ENCODE peak calls at places on chromosomes 11 and 22, in seven cellular contexts. Z is upper lobe of left lung, P is left ventricle myocardium superior, B is A549, M is MV-4-11, E is brain pericyte, W is smooth muscle cell of the brain vasculature. J is an unnamed sample.
A peak's percentile ranks its signal among the peaks of the same experiment; 100 is the strongest.

GRCh38 chr11:100739636-100740035 is 52.5 kb downstream of the ARHGAP42 start:
- DNase-seq in Z (peak; percentile 53), P (no peak), B (no peak), M (no peak), E (peak; percentile 51), W (peak; percentile 86), J (no peak)

GRCh38 chr11:94895451-94895850 is 77.9 kb downstream of the CWC15 start:
- DNase-seq in Z (no peak), P (no peak), B (no peak), M (no peak), E (no peak), W (no peak), J (no peak)

GRCh38 chr22:47155131-47155885 is 392.9 kb downstream of the TBC1D22A start:
- DNase-seq in Z (no peak), P (no peak), B (no peak), M (no peak), E (no peak), W (no peak), J (peak; percentile 59)

GRCh38 chr22:25419247-25420113 is 145.0 kb upstream of the GRK3 start:
- DNase-seq in Z (peak; percentile 84), P (no peak), B (no peak), M (peak; percentile 93), E (no peak), W (no peak), J (no peak)

GRCh38 chr11:109511598-109511997 is 89.6 kb downstream of the C11orf87 start:
- DNase-seq in Z (no peak), P (no peak), B (no peak), M (no peak), E (no peak), W (no peak), J (no peak)

GRCh38 chr11:15967966-15968365 is 388.4 kb downstream of the SOX6 start:
- DNase-seq in Z (no peak), P (no peak), B (no peak), M (peak; percentile 36), E (no peak), W (no peak), J (no peak)

GRCh38 chr22:40345801-40346177 is 511 bp upstream of the ADSL start:
- DNase-seq in Z (peak; percentile 34), P (peak; percentile 49), B (no peak), M (peak; percentile 37), E (no peak), W (no peak), J (peak; percentile 77)

GRCh38 chr11:119680899-119681370 is 48.1 kb downstream of the NECTIN1 start:
- DNase-seq in Z (peak; percentile 33), P (peak; percentile 76), B (no peak), M (peak; percentile 28), E (no peak), W (no peak), J (peak; percentile 89)

GRCh38 chr11:131581006-131581405 is 210.6 kb downstream of the NTM start:
- DNase-seq in Z (no peak), P (no peak), B (no peak), M (no peak), E (no peak), W (no peak), J (no peak)

GRCh38 chr11:37107415-37107814 is 509.4 kb upstream of the RAG2 start:
- DNase-seq in Z (no peak), P (no peak), B (no peak), M (no peak), E (no peak), W (no peak), J (no peak)

GRCh38 chr11:87712802-87713202 is 462.4 kb downstream of the RAB38 start:
- DNase-seq in Z (no peak), P (no peak), B (no peak), M (no peak), E (no peak), W (no peak), J (no peak)

GRCh38 chr11:826836-827145 is 928 bp upstream of the CRACR2B start:
- DNase-seq in Z (no peak), P (no peak), B (no peak), M (no peak), E (no peak), W (no peak), J (no peak)

GRCh38 chr11:3186166-3186953 is 21.2 kb upstream of the OSBPL5 start:
- DNase-seq in Z (no peak), P (peak; percentile 5), B (no peak), M (no peak), E (no peak), W (no peak), J (no peak)

GRCh38 chr22:20186183-20186870 is 35.5 kb upstream of the CCDC188 start:
- DNase-seq in Z (no peak), P (no peak), B (no peak), M (no peak), E (no peak), W (no peak), J (no peak)

GRCh38 chr11:1934326-1935155 is 12.6 kb upstream of the MRPL23 start:
- DNase-seq in Z (no peak), P (peak; percentile 20), B (no peak), M (no peak), E (no peak), W (no peak), J (no peak)

GRCh38 chr22:33114570-33114969 is 56.4 kb upstream of the SYN3 start:
- DNase-seq in Z (no peak), P (no peak), B (no peak), M (no peak), E (no peak), W (no peak), J (no peak)

GRCh38 chr11:4154503-4154902 is 59.9 kb downstream of the RRM1 start:
- DNase-seq in Z (no peak), P (no peak), B (no peak), M (no peak), E (no peak), W (no peak), J (no peak)

GRCh38 chr11:20031155-20032001 is 128.9 kb downstream of the DBX1 start:
- DNase-seq in Z (no peak), P (no peak), B (no peak), M (no peak), E (peak; percentile 53), W (peak; percentile 54), J (no peak)

GRCh38 chr22:33861216-33861875 is 58.9 kb downstream of the LARGE1 start:
- DNase-seq in Z (peak; percentile 54), P (no peak), B (no peak), M (no peak), E (no peak), W (no peak), J (no peak)

GRCh38 chr11:62025429-62026105 is 58.1 kb upstream of the FTH1 start:
- DNase-seq in Z (peak; percentile 88), P (peak; percentile 55), B (peak; percentile 86), M (peak; percentile 100), E (peak; percentile 21), W (peak; percentile 68), J (peak; percentile 76)

GRCh38 chr11:66259976-66260375 is 8.5 kb upstream of the RAB1B start:
- DNase-seq in Z (no peak), P (no peak), B (no peak), M (no peak), E (no peak), W (no peak), J (no peak)

GRCh38 chr11:132278801-132279574 is 908.6 kb downstream of the NTM start:
- DNase-seq in Z (no peak), P (no peak), B (no peak), M (no peak), E (no peak), W (no peak), J (no peak)

GRCh38 chr22:20571078-20571503 is 63.7 kb downstream of the MED15 start:
- DNase-seq in Z (no peak), P (no peak), B (no peak), M (no peak), E (no peak), W (no peak), J (no peak)

GRCh38 chr11:123645576-123645975 is 8.8 kb downstream of the SCN3B start:
- DNase-seq in Z (no peak), P (no peak), B (no peak), M (no peak), E (no peak), W (no peak), J (no peak)

GRCh38 chr22:37025500-37026070 is 6.0 kb downstream of the MPST start:
- DNase-seq in Z (peak; percentile 37), P (no peak), B (no peak), M (peak; percentile 14), E (no peak), W (no peak), J (no peak)

GRCh38 chr22:21943571-21944448 is 8.8 kb downstream of the PPM1F start:
- DNase-seq in Z (no peak), P (no peak), B (no peak), M (peak; percentile 0), E (no peak), W (no peak), J (no peak)

GRCh38 chr11:96215094-96215782 is 127.8 kb downstream of the MAML2 start:
- DNase-seq in Z (peak; percentile 38), P (no peak), B (no peak), M (peak; percentile 25), E (no peak), W (no peak), J (no peak)

GRCh38 chr22:45587638-45588481 is 83.8 kb upstream of the ATXN10 start:
- DNase-seq in Z (no peak), P (no peak), B (no peak), M (no peak), E (no peak), W (no peak), J (peak; percentile 5)

GRCh38 chr11:92295175-92296137 is 70.8 kb downstream of the FAT3 start:
- DNase-seq in Z (no peak), P (no peak), B (peak; percentile 24), M (no peak), E (no peak), W (no peak), J (no peak)

GRCh38 chr11:35997908-35998307 is 54.0 kb downstream of the LDLRAD3 start:
- DNase-seq in Z (no peak), P (no peak), B (no peak), M (no peak), E (no peak), W (no peak), J (no peak)

GRCh38 chr11:44043157-44043556 is 4.6 kb upstream of the ACCSL start:
- DNase-seq in Z (no peak), P (no peak), B (no peak), M (no peak), E (no peak), W (no peak), J (no peak)

GRCh38 chr11:77506857-77507256 is 33.0 kb upstream of the PAK1 start:
- DNase-seq in Z (no peak), P (no peak), B (no peak), M (no peak), E (no peak), W (no peak), J (no peak)

GRCh38 chr11:16881074-16881709 is 133.0 kb downstream of the PLEKHA7 start:
- DNase-seq in Z (peak; percentile 84), P (peak; percentile 66), B (no peak), M (no peak), E (no peak), W (no peak), J (peak; percentile 79)

GRCh38 chr11:3136542-3137455 is 28.3 kb downstream of the OSBPL5 start:
- DNase-seq in Z (no peak), P (peak; percentile 23), B (no peak), M (peak; percentile 79), E (no peak), W (no peak), J (peak; percentile 58)

GRCh38 chr11:78050964-78051831 is 12.5 kb upstream of the THRSP start:
- DNase-seq in Z (no peak), P (no peak), B (no peak), M (no peak), E (no peak), W (no peak), J (no peak)

GRCh38 chr11:102047305-102047924 is at the start of gene CFAP300:
- DNase-seq in Z (peak; percentile 89), P (peak; percentile 95), B (peak; percentile 86), M (no peak), E (peak; percentile 49), W (peak; percentile 31), J (peak; percentile 98)

GRCh38 chr11:12864316-12865156 is 144.6 kb upstream of the RASSF10 start:
- DNase-seq in Z (no peak), P (no peak), B (no peak), M (peak; percentile 35), E (peak; percentile 33), W (peak; percentile 39), J (no peak)

GRCh38 chr22:47351836-47352579 is 589.6 kb downstream of the TBC1D22A start:
- DNase-seq in Z (no peak), P (no peak), B (no peak), M (no peak), E (no peak), W (no peak), J (no peak)

J was measured in right cardiac atrium.